ENCODE peak calls at places on chromosomes 4 and X, in four cellular contexts. Z is upper lobe of left lung, D is mammary epithelial cell, B is K562. F is an unnamed sample.

GRCh38 chr4:89797117-89797516 is 39.8 kb downstream of the SNCA start:
- DNase-seq in Z (no peak), D (peak; percentile 86), B (no peak), F (peak; percentile 72)

GRCh38 chrX:71118032-71118984 is at the start of gene MED12:
- DNase-seq in Z (peak; percentile 94), D (peak; percentile 64), B (peak; percentile 89), F (peak; percentile 54)

GRCh38 chr4:130395871-130396270 is 1299.9 kb downstream of the C4orf33 start:
- DNase-seq in D (peak; percentile 48), Z (no peak), B (no peak), F (peak; percentile 47)

GRCh38 chr4:26087108-26087507 is 173.1 kb downstream of the SMIM20 start:
- DNase-seq in B (no peak), D (no peak), Z (no peak), F (no peak)

GRCh38 chr4:62014982-62015739 is 815.0 kb downstream of the ADGRL3 start:
- DNase-seq in B (no peak), D (peak; percentile 1), Z (no peak), F (no peak)

GRCh38 chrX:120140293-120140981 is 18.0 kb upstream of the RHOXF2 start:
- DNase-seq in B (no peak), D (no peak), Z (no peak), F (no peak)

GRCh38 chr4:38177792-38178665 is 217.8 kb downstream of the PTTG2 start:
- DNase-seq in D (no peak), B (peak; percentile 21), Z (peak; percentile 90), F (no peak)

GRCh38 chr4:32735856-32736590 is 2015.9 kb downstream of the PCDH7 start:
- DNase-seq in D (no peak), B (no peak), Z (no peak), F (no peak)

GRCh38 chrX:115894087-115894486 is 276.5 kb upstream of the AGTR2 start:
- DNase-seq in D (peak; percentile 35), Z (no peak), B (no peak), F (peak; percentile 13)

GRCh38 chr4:15964159-15964558 is 1.2 kb upstream of the FGFBP2 start:
- DNase-seq in D (no peak), B (no peak), Z (no peak), F (no peak)

GRCh38 chrX:9626379-9626778 is 139.3 kb downstream of the GPR143 start:
- DNase-seq in B (no peak), Z (no peak), D (no peak), F (no peak)

GRCh38 chrX:11309220-11309619 is 16.0 kb downstream of the AMELX start:
- DNase-seq in B (no peak), D (no peak), Z (no peak), F (peak; percentile 17)

GRCh38 chr4:101279377-101279871 is 67.9 kb downstream of the PPP3CA start:
- DNase-seq in D (no peak), B (no peak), Z (no peak), F (peak; percentile 95)

GRCh38 chr4:54330896-54331295 is 101.8 kb downstream of the PDGFRA start:
- DNase-seq in D (no peak), Z (no peak), B (no peak), F (no peak)

GRCh38 chr4:84697615-84698201 is 114.8 kb downstream of the CDS1 start:
- DNase-seq in D (no peak), B (no peak), Z (no peak), F (no peak)

GRCh38 chr4:1382776-1383727 is 23.2 kb downstream of the NKX1-1 start:
- DNase-seq in B (no peak), Z (peak; percentile 70), D (no peak), F (no peak)

GRCh38 chrX:19889582-19890342 is 2.4 kb upstream of the SH3KBP1 start:
- DNase-seq in B (peak; percentile 42), D (peak; percentile 76), Z (no peak), F (peak; percentile 90)

DNA sequence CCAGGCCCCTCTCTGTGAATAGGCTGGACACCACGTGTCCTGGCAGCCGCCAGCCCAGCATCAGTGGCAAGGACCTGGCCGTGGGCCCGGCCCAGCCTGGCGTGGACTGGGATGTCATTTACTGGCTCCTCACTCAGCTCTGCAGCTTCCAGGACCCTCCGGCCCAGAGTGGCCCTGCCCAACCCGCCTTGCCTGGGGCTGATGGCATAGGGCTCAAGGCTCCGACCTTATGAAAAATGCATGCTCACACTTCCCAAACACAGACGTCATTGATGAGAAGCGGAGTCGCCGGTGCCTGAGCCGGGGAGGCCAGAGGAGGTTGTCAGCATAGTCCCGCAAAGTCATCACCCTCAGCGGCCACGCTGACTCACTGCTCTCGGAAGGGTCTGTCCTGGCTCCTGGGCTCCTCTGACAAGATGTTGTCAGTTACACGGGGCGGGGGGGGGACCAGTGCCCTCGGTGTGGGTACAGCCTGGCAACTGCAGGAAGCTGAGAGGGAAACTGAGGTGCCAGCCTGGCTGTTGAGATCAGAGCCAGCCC is 14.3 kb downstream of the CFAP99 start:
- DNase-seq in Z (peak; percentile 59), B (peak; percentile 64), D (no peak), F (peak; percentile 72)
- H3K27ac ChIP-seq in Z (no peak overlapping the region), B (peak overlapping the region; percentile 53), D (no peak overlapping the region), F (no peak overlapping the region)

GRCh38 chr4:142671516-142671915 is 174.6 kb downstream of the INPP4B start:
- DNase-seq in D (no peak), Z (no peak), B (no peak), F (no peak)
- TF ChIP-seq CTCF in D (no peak), Z (no peak), B (no peak), F (peak; percentile 17)

GRCh38 chr4:176259330-176260090 is 9.5 kb downstream of the ASB5 start:
- DNase-seq in B (no peak), Z (no peak), D (peak; percentile 27), F (peak; percentile 49)
- H3K27ac ChIP-seq in B (no peak overlapping the region), Z (no peak overlapping the region), D (no peak overlapping the region), F (peak overlapping the region; percentile 36)

DNA sequence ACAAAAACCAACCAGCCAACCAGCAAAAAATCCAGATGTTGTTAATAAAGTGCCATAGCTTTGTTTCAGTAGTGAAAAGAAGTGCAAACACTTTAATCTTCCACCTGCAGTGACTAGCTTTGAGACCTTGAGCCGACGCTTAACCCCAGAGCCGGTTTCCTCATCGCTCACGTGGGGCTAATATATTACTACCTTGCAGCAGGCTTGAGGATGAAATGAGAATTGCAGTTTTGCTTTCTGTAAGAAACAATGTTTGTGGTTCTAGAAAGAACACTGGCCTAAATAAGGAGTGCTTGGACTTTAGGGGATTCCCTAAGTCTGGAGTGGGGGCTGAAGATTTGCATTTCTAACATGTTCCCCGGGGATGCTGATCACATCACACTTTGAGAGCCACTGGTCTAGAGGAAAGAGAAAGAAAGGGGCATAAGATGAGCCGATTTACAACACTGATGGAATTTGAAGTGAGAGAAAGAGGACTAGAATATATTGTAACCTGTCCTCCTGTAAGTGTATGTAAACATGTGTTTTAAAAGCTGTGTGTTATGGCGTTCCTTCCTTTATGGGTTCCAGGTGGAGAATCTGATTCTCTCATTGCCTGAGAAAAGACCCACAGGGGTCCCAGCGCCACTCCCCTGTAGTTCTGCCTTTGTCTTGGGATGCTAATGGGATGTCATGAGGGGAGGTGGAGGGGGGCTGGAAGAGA is 1.4 kb downstream of the FGF2 start:
- DNase-seq in Z (no peak), B (peak; percentile 49), D (peak; percentile 68), F (peak; percentile 42)
- TF ChIP-seq CTCF in Z (no peak), B (no peak), D (peak; percentile 34), F (peak; percentile 31)

GRCh38 chr4:164876680-164877324 is at the start of gene APELA:
- DNase-seq in D (no peak), Z (no peak), B (no peak), F (no peak)
- H3K27ac ChIP-seq in D (no peak within 1 kb of the TSS), Z (no peak within 1 kb of the TSS), B (no peak within 1 kb of the TSS), F (no peak within 1 kb of the TSS)

GRCh38 chrX:72545990-72546389 is 26.7 kb downstream of the HDAC8 start:
- DNase-seq in D (no peak), Z (no peak), B (no peak), F (peak; percentile 8)
- TF ChIP-seq CTCF in D (no peak), Z (no peak), B (peak; percentile 25), F (peak; percentile 37)

DNA sequence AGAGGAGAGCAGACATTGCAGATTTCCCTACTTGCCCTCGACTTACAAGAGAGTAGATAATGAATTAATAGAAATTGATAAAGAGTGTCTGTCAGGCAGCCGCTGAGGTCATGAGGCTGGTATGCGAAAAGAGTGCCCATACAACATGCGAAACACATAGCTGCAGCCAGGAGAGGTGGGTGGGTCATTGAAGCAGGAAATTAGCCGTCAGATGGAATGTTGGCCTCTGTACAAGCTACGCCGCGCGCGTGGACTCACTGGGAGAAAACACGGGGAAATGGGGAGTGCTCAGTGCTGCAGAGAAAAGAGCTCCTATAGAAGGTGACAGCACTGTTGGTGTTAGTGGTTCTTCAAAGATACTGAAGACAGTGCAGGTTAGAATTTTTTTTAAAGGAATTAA is 125.1 kb downstream of the RAPGEF2 start:
- DNase-seq in D (peak; percentile 70), B (no peak), Z (no peak), F (peak; percentile 91)
- H3K27ac ChIP-seq in D (peak overlapping the region; percentile 94), B (no peak overlapping the region), Z (peak overlapping the region; percentile 74), F (peak overlapping the region; percentile 74)

GRCh38 chr4:21009956-21010355 is 309.7 kb downstream of the PACRGL start:
- DNase-seq in D (no peak), Z (no peak), B (no peak), F (no peak)
- TF ChIP-seq CTCF in D (no peak), Z (no peak), B (no peak), F (no peak)

GRCh38 chrX:56728752-56729151 is 291 bp upstream of the NBDY start:
- DNase-seq in Z (no peak), D (peak; percentile 19), B (no peak), F (peak; percentile 8)
- H3K27ac ChIP-seq in Z (peak overlapping the region; percentile 59), D (no peak overlapping the region), B (no peak overlapping the region), F (no peak overlapping the region)